ENCODE peak calls at places on chromosome 19, in eight cellular contexts. One of them, this sample, is unnamed.
A peak's percentile ranks its signal among the peaks of the same experiment; 100 is the strongest.

GRCh38 chr19:18830488-18830887 is 1.3 kb upstream of the UPF1 start:
- DNase-seq in GM12878: no peak
- DNase-seq in A549: no peak
- DNase-seq in PC-9: peak; percentile 9
- DNase-seq in H9: no peak
- DNase-seq in GM23338: no peak
- DNase-seq in fibroblast of lung: no peak
- DNase-seq in DND-41: no peak
- DNase-seq in this sample: no peak

GRCh38 chr19:1671716-1672037 is 19.3 kb upstream of the TCF3 start:
- DNase-seq in H9: peak; percentile 40
- DNase-seq in fibroblast of lung: no peak
- DNase-seq in A549: peak; percentile 42
- DNase-seq in PC-9: no peak
- DNase-seq in DND-41: no peak
- DNase-seq in GM23338: no peak
- DNase-seq in GM12878: no peak
- DNase-seq in this sample: no peak

GRCh38 chr19:11558881-11559828 is at the start of gene ELOF1:
- DNase-seq in fibroblast of lung: peak; percentile 98
- DNase-seq in GM12878: peak; percentile 96
- DNase-seq in H9: peak; percentile 99
- DNase-seq in GM23338: peak; percentile 100
- DNase-seq in PC-9: peak; percentile 97
- DNase-seq in DND-41: peak; percentile 98
- DNase-seq in A549: peak; percentile 94
- DNase-seq in this sample: peak; percentile 97

GRCh38 chr19:45637890-45638667 is 1.1 kb downstream of the EML2 start:
- DNase-seq in DND-41: no peak
- DNase-seq in GM12878: no peak
- DNase-seq in PC-9: no peak
- DNase-seq in A549: no peak
- DNase-seq in H9: peak; percentile 50
- DNase-seq in fibroblast of lung: peak; percentile 65
- DNase-seq in GM23338: peak; percentile 63
- DNase-seq in this sample: no peak

GRCh38 chr19:31135841-31136240 is 213.4 kb downstream of the TSHZ3 start:
- DNase-seq in PC-9: no peak
- DNase-seq in GM12878: no peak
- DNase-seq in DND-41: no peak
- DNase-seq in A549: no peak
- DNase-seq in H9: no peak
- DNase-seq in GM23338: no peak
- DNase-seq in fibroblast of lung: peak; percentile 64
- DNase-seq in this sample: no peak

GRCh38 chr19:21908066-21908465 is 72.1 kb upstream of the ZNF43 start:
- DNase-seq in GM23338: no peak
- DNase-seq in GM12878: no peak
- DNase-seq in fibroblast of lung: no peak
- DNase-seq in A549: no peak
- DNase-seq in PC-9: no peak
- DNase-seq in DND-41: no peak
- DNase-seq in H9: no peak
- DNase-seq in this sample: no peak

GRCh38 chr19:51417107-51417806 is at the start of gene SIGLEC10:
- DNase-seq in fibroblast of lung: no peak
- DNase-seq in DND-41: no peak
- DNase-seq in PC-9: no peak
- DNase-seq in GM23338: peak; percentile 46
- DNase-seq in GM12878: no peak
- DNase-seq in A549: no peak
- DNase-seq in H9: peak; percentile 58
- DNase-seq in this sample: no peak

GRCh38 chr19:10122066-10122465 is 2.4 kb upstream of the EIF3G start:
- DNase-seq in A549: no peak
- DNase-seq in GM12878: no peak
- DNase-seq in fibroblast of lung: peak; percentile 64
- DNase-seq in DND-41: no peak
- DNase-seq in H9: no peak
- DNase-seq in PC-9: no peak
- DNase-seq in GM23338: no peak
- DNase-seq in this sample: peak; percentile 44

GRCh38 chr19:4375620-4376228 is 24.6 kb downstream of the SH3GL1 start:
- DNase-seq in GM23338: peak; percentile 64
- DNase-seq in fibroblast of lung: peak; percentile 76
- DNase-seq in DND-41: no peak
- DNase-seq in A549: no peak
- DNase-seq in PC-9: peak; percentile 72
- DNase-seq in H9: no peak
- DNase-seq in GM12878: peak; percentile 90
- DNase-seq in this sample: peak; percentile 62

GRCh38 chr19:39362682-39363657 is 20.7 kb downstream of the SAMD4B start:
- DNase-seq in H9: no peak
- DNase-seq in GM12878: no peak
- DNase-seq in DND-41: no peak
- DNase-seq in A549: no peak
- DNase-seq in PC-9: peak; percentile 45
- DNase-seq in fibroblast of lung: peak; percentile 79
- DNase-seq in GM23338: no peak
- DNase-seq in this sample: peak; percentile 27

GRCh38 chr19:18310118-18310909 is 12.6 kb downstream of the LSM4 start:
- DNase-seq in GM12878: no peak
- DNase-seq in fibroblast of lung: no peak
- DNase-seq in GM23338: no peak
- DNase-seq in PC-9: no peak
- DNase-seq in A549: no peak
- DNase-seq in H9: no peak
- DNase-seq in DND-41: no peak
- DNase-seq in this sample: no peak

GRCh38 chr19:23318143-23318542 is 67.9 kb upstream of the ZNF724 start:
- DNase-seq in DND-41: no peak
- DNase-seq in GM23338: no peak
- DNase-seq in fibroblast of lung: no peak
- DNase-seq in A549: no peak
- DNase-seq in H9: no peak
- DNase-seq in PC-9: no peak
- DNase-seq in GM12878: no peak
- DNase-seq in this sample: no peak

GRCh38 chr19:51342631-51343569 is 961 bp upstream of the VSIG10L start:
- DNase-seq in GM12878: no peak
- DNase-seq in fibroblast of lung: no peak
- DNase-seq in A549: no peak
- DNase-seq in DND-41: no peak
- DNase-seq in GM23338: no peak
- DNase-seq in H9: no peak
- DNase-seq in PC-9: no peak
- DNase-seq in this sample: no peak

GRCh38 chr19:28424662-28425430 is 788.1 kb downstream of the UQCRFS1 start:
- DNase-seq in H9: no peak
- DNase-seq in A549: no peak
- DNase-seq in PC-9: no peak
- DNase-seq in GM12878: no peak
- DNase-seq in DND-41: no peak
- DNase-seq in GM23338: no peak
- DNase-seq in fibroblast of lung: peak; percentile 76
- DNase-seq in this sample: no peak

GRCh38 chr19:16328824-16329482 is 4.3 kb downstream of the KLF2 start:
- DNase-seq in PC-9: no peak
- DNase-seq in GM23338: no peak
- DNase-seq in DND-41: no peak
- DNase-seq in A549: no peak
- DNase-seq in GM12878: no peak
- DNase-seq in H9: no peak
- DNase-seq in fibroblast of lung: no peak
- DNase-seq in this sample: peak; percentile 65

GRCh38 chr19:39046037-39046821 is 13.9 kb upstream of the FBXO27 start:
- DNase-seq in GM23338: peak; percentile 41
- DNase-seq in A549: no peak
- DNase-seq in GM12878: no peak
- DNase-seq in PC-9: peak; percentile 79
- DNase-seq in DND-41: no peak
- DNase-seq in fibroblast of lung: no peak
- DNase-seq in H9: no peak
- DNase-seq in this sample: no peak

GRCh38 chr19:28504139-28504538 is 708.8 kb downstream of the UQCRFS1 start:
- DNase-seq in GM23338: no peak
- DNase-seq in PC-9: no peak
- DNase-seq in fibroblast of lung: peak; percentile 58
- DNase-seq in A549: no peak
- DNase-seq in H9: no peak
- DNase-seq in GM12878: no peak
- DNase-seq in DND-41: no peak
- DNase-seq in this sample: no peak

GRCh38 chr19:54792814-54793213 is 10.6 kb upstream of the KIR2DL4 start:
- DNase-seq in GM23338: no peak
- DNase-seq in DND-41: no peak
- DNase-seq in H9: no peak
- DNase-seq in PC-9: no peak
- DNase-seq in GM12878: peak; percentile 23
- DNase-seq in A549: no peak
- DNase-seq in fibroblast of lung: no peak
- DNase-seq in this sample: no peak
- H3K4me2 ChIP-seq in GM23338: no peak overlapping the region
- H3K4me2 ChIP-seq in DND-41: peak overlapping the region; percentile 45
- H3K4me2 ChIP-seq in H9: no peak overlapping the region
- H3K4me2 ChIP-seq in PC-9: peak overlapping the region; percentile 6
- H3K4me2 ChIP-seq in GM12878: peak overlapping the region; percentile 69
- H3K4me2 ChIP-seq in A549: peak overlapping the region; percentile 49
- H3K4me2 ChIP-seq in fibroblast of lung: no peak overlapping the region
- H3K4me2 ChIP-seq in this sample: no peak overlapping the region

GRCh38 chr19:5973867-5974635 is 3.9 kb downstream of the RANBP3 start:
- DNase-seq in A549: no peak
- DNase-seq in GM12878: no peak
- DNase-seq in GM23338: no peak
- DNase-seq in PC-9: no peak
- DNase-seq in fibroblast of lung: no peak
- DNase-seq in DND-41: no peak
- DNase-seq in H9: no peak
- DNase-seq in this sample: no peak
- H3K4me2 ChIP-seq in A549: no peak overlapping the region
- H3K4me2 ChIP-seq in GM12878: peak overlapping the region; percentile 82
- H3K4me2 ChIP-seq in GM23338: no peak overlapping the region
- H3K4me2 ChIP-seq in PC-9: no peak overlapping the region
- H3K4me2 ChIP-seq in fibroblast of lung: no peak overlapping the region
- H3K4me2 ChIP-seq in DND-41: peak overlapping the region; percentile 94
- H3K4me2 ChIP-seq in H9: no peak overlapping the region
- H3K4me2 ChIP-seq in this sample: no peak overlapping the region

DNA sequence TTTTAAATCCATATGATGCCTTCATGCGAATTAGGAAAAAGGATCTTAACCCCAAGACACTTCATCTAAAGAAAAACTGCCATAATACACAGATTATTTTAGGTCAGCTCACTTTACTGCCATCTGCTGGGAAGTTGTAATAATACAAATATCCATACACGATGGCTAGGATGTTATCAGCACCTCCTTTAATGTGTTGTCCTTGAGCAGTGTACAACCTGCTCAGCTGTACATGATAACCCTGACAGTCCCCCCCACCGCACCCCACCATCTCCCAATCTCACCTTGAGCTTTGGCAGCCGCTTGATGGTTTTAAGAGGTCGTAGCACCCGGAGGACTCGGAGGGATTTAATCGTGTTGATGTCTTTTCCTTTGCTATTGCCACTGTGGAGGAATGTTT is 112.2 kb downstream of the IER2 start:
- DNase-seq in fibroblast of lung: peak; percentile 36
- DNase-seq in GM23338: peak; percentile 59
- DNase-seq in GM12878: no peak
- DNase-seq in H9: no peak
- DNase-seq in PC-9: peak; percentile 47
- DNase-seq in DND-41: no peak
- DNase-seq in A549: peak; percentile 43
- DNase-seq in this sample: peak; percentile 70
- H3K4me2 ChIP-seq in fibroblast of lung: no peak overlapping the region
- H3K4me2 ChIP-seq in GM23338: no peak overlapping the region
- H3K4me2 ChIP-seq in GM12878: no peak overlapping the region
- H3K4me2 ChIP-seq in H9: no peak overlapping the region
- H3K4me2 ChIP-seq in PC-9: peak overlapping the region; percentile 60
- H3K4me2 ChIP-seq in DND-41: no peak overlapping the region
- H3K4me2 ChIP-seq in A549: no peak overlapping the region
- H3K4me2 ChIP-seq in this sample: no peak overlapping the region

GRCh38 chr19:2761876-2762782 is 20.9 kb downstream of the SGTA start:
- DNase-seq in DND-41: no peak
- DNase-seq in PC-9: no peak
- DNase-seq in GM23338: no peak
- DNase-seq in A549: no peak
- DNase-seq in H9: no peak
- DNase-seq in fibroblast of lung: no peak
- DNase-seq in GM12878: no peak
- DNase-seq in this sample: no peak
- H3K4me2 ChIP-seq in DND-41: no peak overlapping the region
- H3K4me2 ChIP-seq in PC-9: no peak overlapping the region
- H3K4me2 ChIP-seq in GM23338: no peak overlapping the region
- H3K4me2 ChIP-seq in A549: no peak overlapping the region
- H3K4me2 ChIP-seq in H9: no peak overlapping the region
- H3K4me2 ChIP-seq in fibroblast of lung: no peak overlapping the region
- H3K4me2 ChIP-seq in GM12878: no peak overlapping the region
- H3K4me2 ChIP-seq in this sample: no peak overlapping the region

This sample was measured in endothelial cell of umbilical vein.